ENCODE peak calls at places on chromosomes 6 and 20, in seven cellular contexts. J is caudate nucleus; K is A549; T is iPS-NIHi11; U is T-helper 1 cell; S is CD8-positive, alpha-beta memory T cell; L is activated naive CD4-positive, alpha-beta T cell treated with anti-CD3 and anti-CD28 coated beads for 36 hours. Q is an unnamed sample.

GRCh38 chr6:165059032-165059431 is 250.4 kb downstream of the C6orf118 start:
- DNase-seq in J (no peak), K (no peak), T (no peak), U (no peak), S (no peak), L (no peak), Q (no peak)

GRCh38 chr6:112780498-112781096 is 433.5 kb downstream of the RFPL4B start:
- DNase-seq in J (peak), K (peak), T (peak), U (no peak), S (no peak), L (peak), Q (peak)

GRCh38 chr20:51493346-51493791 is 49.1 kb downstream of the NFATC2 start:
- DNase-seq in J (no peak), K (no peak), T (no peak), U (no peak), S (no peak), L (peak), Q (no peak)

GRCh38 chr6:20790032-20790791 is 256.0 kb downstream of the CDKAL1 start:
- DNase-seq in J (no peak), K (no peak), T (no peak), U (no peak), S (no peak), L (no peak), Q (no peak)

GRCh38 chr6:39865011-39865888 is 69.0 kb downstream of the MOCS1 start:
- DNase-seq in J (no peak), K (peak), T (peak), U (peak), S (peak), L (peak), Q (peak)

GRCh38 chr6:33375143-33375649 is 16.4 kb upstream of the KIFC1 start:
- DNase-seq in J (no peak), K (no peak), T (no peak), U (no peak), S (no peak), L (no peak), Q (no peak)

GRCh38 chr6:34049395-34050342 is 96.2 kb downstream of the GRM4 start:
- DNase-seq in J (no peak), K (no peak), T (no peak), U (no peak), S (no peak), L (no peak), Q (no peak)

GRCh38 chr6:21824431-21825180 is 231.1 kb downstream of the SOX4 start:
- DNase-seq in J (no peak), K (no peak), T (no peak), U (no peak), S (no peak), L (no peak), Q (no peak)

GRCh38 chr6:87661016-87661415 is 41.0 kb downstream of the AKIRIN2 start:
- DNase-seq in J (no peak), K (no peak), T (no peak), U (no peak), S (no peak), L (no peak), Q (no peak)

GRCh38 chr20:5691918-5692618 is 58.1 kb upstream of the SHLD1 start:
- DNase-seq in J (no peak), K (no peak), T (no peak), U (no peak), S (no peak), L (no peak), Q (no peak)

GRCh38 chr6:21873562-21873961 is 280.0 kb downstream of the SOX4 start:
- DNase-seq in J (no peak), K (no peak), T (no peak), U (no peak), S (no peak), L (no peak), Q (no peak)

GRCh38 chr6:138196142-138196738 is 22.1 kb downstream of the PBOV1 start:
- DNase-seq in J (no peak), K (no peak), T (no peak), U (no peak), S (no peak), L (no peak), Q (no peak)

GRCh38 chr20:48841861-48842529 is 14.2 kb upstream of the PREX1 start:
- DNase-seq in J (no peak), K (peak), T (no peak), U (no peak), S (no peak), L (no peak), Q (no peak)

GRCh38 chr20:44247131-44247571 is at the start of gene GDAP1L1:
- DNase-seq in J (no peak), K (no peak), T (peak), U (no peak), S (no peak), L (no peak), Q (no peak)

GRCh38 chr6:24274441-24275083 is 83.3 kb downstream of the DCDC2 start:
- DNase-seq in J (no peak), K (no peak), T (no peak), U (no peak), S (no peak), L (no peak), Q (no peak)

GRCh38 chr20:14067631-14068030 is 72.3 kb downstream of the MACROD2 start:
- DNase-seq in J (no peak), K (no peak), T (no peak), U (no peak), S (no peak), L (no peak), Q (no peak)

GRCh38 chr6:112841553-112842337 is 494.6 kb downstream of the RFPL4B start:
- DNase-seq in J (no peak), K (no peak), T (no peak), U (no peak), S (no peak), L (no peak), Q (no peak)

GRCh38 chr6:107578642-107579332 is 88.9 kb downstream of the SOBP start:
- DNase-seq in J (no peak), K (no peak), T (peak), U (no peak), S (no peak), L (no peak), Q (peak)

GRCh38 chr6:140388141-140388802 is 1013.8 kb upstream of the CITED2 start:
- DNase-seq in J (no peak), K (no peak), T (no peak), U (no peak), S (no peak), L (no peak), Q (no peak)

GRCh38 chr6:169618526-169619490 is 83.0 kb downstream of the WDR27 start:
- DNase-seq in J (no peak), K (no peak), T (peak), U (no peak), S (no peak), L (no peak), Q (peak)

GRCh38 chr6:39464067-39464466 is 141.6 kb upstream of the KCNK16 start:
- DNase-seq in J (no peak), K (no peak), T (no peak), U (no peak), S (no peak), L (no peak), Q (no peak)

Q was measured in HAP-1.